ENCODE peak calls at places on chromosome 20, in four cellular contexts. F is A549, D is psoas muscle, Y is mucosa of descending colon. T is an unnamed sample.

GRCh38 chr20:35288325-35289060 is 3.7 kb downstream of the FAM83C start:
- DNase-seq in Y (peak), D (no peak), F (no peak), T (no peak)

GRCh38 chr20:57428611-57429496 is 37.7 kb downstream of the RBM38 start:
- DNase-seq in F (no peak), Y (peak), D (no peak), T (no peak)

GRCh38 chr20:18857640-18858039 is 44.1 kb downstream of the SCP2D1 start:
- DNase-seq in D (no peak), Y (no peak), F (peak), T (no peak)

GRCh38 chr20:50980851-50981713 is 22.5 kb downstream of the MOCS3 start:
- DNase-seq in Y (peak), F (peak), D (peak), T (peak)

GRCh38 chr20:53352727-53353440 is 240.8 kb downstream of the ZNF217 start:
- DNase-seq in D (no peak), Y (no peak), F (no peak), T (no peak)

GRCh38 chr20:6029538-6029937 is 24.3 kb downstream of the LRRN4 start:
- DNase-seq in D (no peak), Y (no peak), F (no peak), T (no peak)

GRCh38 chr20:53801609-53802370 is 208.2 kb upstream of the ZNF217 start:
- DNase-seq in F (no peak), Y (peak), D (no peak), T (no peak)

GRCh38 chr20:48191200-48191599 is 405.9 kb upstream of the SULF2 start:
- DNase-seq in Y (no peak), F (no peak), D (no peak), T (no peak)

GRCh38 chr20:13494019-13494418 is 144.7 kb downstream of the TASP1 start:
- DNase-seq in F (no peak), D (no peak), Y (no peak), T (no peak)

GRCh38 chr20:1851396-1851795 is 43.8 kb upstream of the SIRPA start:
- DNase-seq in Y (no peak), D (no peak), F (no peak), T (no peak)

GRCh38 chr20:1509237-1509636 is 18.0 kb upstream of the SIRPB2 start:
- DNase-seq in Y (no peak), F (peak), D (no peak), T (no peak)

GRCh38 chr20:5482791-5483190 is 166.0 kb upstream of the PROKR2 start:
- DNase-seq in F (no peak), D (no peak), Y (no peak), T (no peak)

GRCh38 chr20:4920131-4920530 is 81.2 kb downstream of the SLC23A2 start:
- DNase-seq in D (no peak), F (no peak), Y (no peak), T (no peak)

GRCh38 chr20:9203081-9203447 is 134.2 kb downstream of the PLCB4 start:
- DNase-seq in Y (no peak), F (peak), D (no peak), T (no peak)

GRCh38 chr20:47251154-47252020 is 105.1 kb downstream of the ZMYND8 start:
- DNase-seq in F (no peak), D (no peak), Y (peak), T (no peak)

GRCh38 chr20:45963059-45964011 is 8.7 kb downstream of the ZNF335 start:
- DNase-seq in D (no peak), Y (no peak), F (peak), T (no peak)

GRCh38 chr20:51560550-51561307 is 18.2 kb upstream of the NFATC2 start:
- DNase-seq in F (no peak), Y (no peak), D (no peak), T (no peak)

GRCh38 chr20:2509468-2509781 is 710 bp upstream of the ZNF343 start:
- DNase-seq in D (no peak), Y (no peak), F (no peak), T (no peak)

GRCh38 chr20:48722737-48723191 is 105.0 kb downstream of the PREX1 start:
- DNase-seq in D (no peak), Y (peak), F (peak), T (no peak)

GRCh38 chr20:33788351-33789049 is 22.6 kb upstream of the CHMP4B start:
- DNase-seq in Y (peak), F (no peak), D (no peak), T (no peak)

GRCh38 chr20:18001131-18001921 is 32.5 kb downstream of the MGME1 start:
- DNase-seq in F (peak), D (peak), Y (no peak), T (no peak)

GRCh38 chr20:25258828-25259227 is 10.9 kb downstream of the PYGB start:
- DNase-seq in Y (no peak), D (no peak), F (no peak), T (no peak)

GRCh38 chr20:25258463-25258805 is 10.5 kb downstream of the PYGB start:
- DNase-seq in F (no peak), Y (no peak), D (no peak), T (no peak)

GRCh38 chr20:25257756-25258462 is 10.0 kb downstream of the PYGB start:
- DNase-seq in Y (no peak), D (no peak), F (no peak), T (no peak)

GRCh38 chr20:25259358-25259757 is 11.5 kb downstream of the PYGB start:
- DNase-seq in D (no peak), F (no peak), Y (no peak), T (no peak)

GRCh38 chr20:25259788-25260254 is 11.9 kb downstream of the PYGB start:
- DNase-seq in Y (peak), D (no peak), F (no peak), T (no peak)
- TF ChIP-seq CTCF in Y (no peak), D (no peak), F (no peak), T (no peak)

GRCh38 chr20:39880890-39881289 is 808.1 kb downstream of the MAFB start:
- DNase-seq in F (peak), D (no peak), Y (no peak), T (no peak)
- TF ChIP-seq CTCF in F (no peak), D (no peak), Y (no peak), T (no peak)

GRCh38 chr20:59936409-59936808 is 3.0 kb upstream of the SYCP2 start:
- DNase-seq in D (no peak), Y (no peak), F (no peak), T (no peak)
- TF ChIP-seq CTCF in D (no peak), Y (no peak), F (no peak), T (no peak)

GRCh38 chr20:16352751-16353150 is 220.5 kb downstream of the KIF16B start:
- DNase-seq in Y (no peak), F (no peak), D (no peak), T (no peak)
- TF ChIP-seq CTCF in Y (no peak), F (no peak), D (no peak), T (no peak)

GRCh38 chr20:44599715-44600114 is 17.3 kb downstream of the PKIG start:
- DNase-seq in F (no peak), Y (no peak), D (no peak), T (no peak)

GRCh38 chr20:44597516-44597915 is 15.1 kb downstream of the PKIG start:
- DNase-seq in F (no peak), D (no peak), Y (no peak), T (no peak)

GRCh38 chr20:44600301-44600700 is 17.9 kb downstream of the PKIG start:
- DNase-seq in D (no peak), Y (no peak), F (no peak), T (no peak)

GRCh38 chr20:44597930-44598329 is 15.6 kb downstream of the PKIG start:
- DNase-seq in Y (no peak), D (no peak), F (no peak), T (no peak)

GRCh38 chr20:44598413-44599290 is 16.3 kb downstream of the PKIG start:
- DNase-seq in Y (no peak), D (peak), F (no peak), T (no peak)
- TF ChIP-seq CTCF in Y (no peak), D (no peak), F (no peak), T (no peak)

GRCh38 chr20:58472273-58473018 is 42.8 kb downstream of the APCDD1L start:
- DNase-seq in Y (no peak), F (no peak), D (no peak), T (no peak)

GRCh38 chr20:58471835-58472164 is 43.4 kb downstream of the APCDD1L start:
- DNase-seq in F (no peak), D (no peak), Y (no peak), T (no peak)

GRCh38 chr20:58469500-58470129 is 45.6 kb downstream of the APCDD1L start:
- DNase-seq in D (no peak), F (no peak), Y (no peak), T (no peak)

GRCh38 chr20:58470336-58470978 is 44.7 kb downstream of the APCDD1L start:
- DNase-seq in F (no peak), Y (no peak), D (no peak), T (no peak)

DNA sequence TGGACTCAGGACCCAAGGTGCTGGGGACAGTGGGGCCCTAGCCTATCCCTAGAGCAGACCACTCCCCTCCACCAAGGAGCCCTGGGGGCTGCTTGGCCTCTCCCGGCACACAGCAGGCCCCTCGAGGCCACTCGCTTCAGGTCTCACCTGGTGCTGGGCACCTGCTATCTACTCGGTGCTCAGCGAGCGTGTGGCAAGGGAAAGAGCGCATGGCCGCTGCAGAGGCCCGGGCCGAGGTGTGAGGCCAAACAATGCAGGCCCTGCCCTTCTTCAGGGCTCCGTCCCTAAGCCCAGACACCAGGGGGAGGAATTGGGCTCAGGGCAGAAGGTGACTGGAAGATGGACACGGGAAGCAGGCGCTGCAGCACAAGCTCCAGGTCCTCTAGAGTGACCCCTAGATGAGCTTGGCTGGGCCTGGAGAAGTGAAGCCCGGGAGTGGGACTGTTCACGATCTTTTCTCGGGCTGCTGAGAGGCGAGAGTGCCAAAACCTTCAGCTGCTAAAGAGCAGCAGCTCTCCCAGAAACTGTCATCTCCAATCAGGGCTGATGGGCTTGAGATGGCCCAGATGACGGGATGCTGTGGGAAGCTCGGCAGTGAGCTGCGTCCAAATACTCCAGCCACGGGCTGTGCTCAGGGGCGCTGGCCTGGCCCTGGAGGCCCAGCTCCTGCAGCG is 43.9 kb downstream of the APCDD1L start:
- DNase-seq in Y (peak), F (no peak), D (no peak), T (peak)
- TF ChIP-seq CTCF in Y (no peak), F (no peak), D (no peak), T (no peak)

GRCh38 chr20:20864346-20865096 is 152.1 kb upstream of the RALGAPA2 start:
- DNase-seq in D (no peak), F (peak), Y (no peak), T (no peak)
- TF ChIP-seq CTCF in D (peak), F (peak), Y (no peak), T (no peak)

DNA sequence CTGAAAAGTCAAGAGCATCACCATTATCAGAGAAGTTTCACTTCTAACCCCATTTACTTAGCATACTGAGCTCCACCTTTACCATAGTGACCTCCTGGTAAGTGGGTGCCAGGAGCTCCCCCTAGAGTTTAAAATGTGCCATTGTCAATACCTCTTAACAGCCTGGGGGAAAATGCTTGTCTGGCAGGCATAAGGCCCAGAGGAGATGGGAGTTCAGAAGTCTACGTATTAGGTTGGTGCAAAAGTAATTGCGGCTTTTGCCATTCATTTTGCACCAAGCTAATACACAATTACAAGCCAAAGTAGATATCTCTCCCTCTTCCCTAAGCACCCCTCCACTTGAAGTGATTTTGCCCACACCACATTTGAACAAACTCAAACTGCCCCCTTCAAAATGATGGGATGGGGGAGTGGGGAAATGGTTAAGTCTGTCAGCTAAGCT is 919.0 kb downstream of the KIF16B start:
- DNase-seq in F (peak), D (no peak), Y (no peak), T (no peak)
- TF ChIP-seq CTCF in F (peak), D (peak), Y (peak), T (peak)

DNA sequence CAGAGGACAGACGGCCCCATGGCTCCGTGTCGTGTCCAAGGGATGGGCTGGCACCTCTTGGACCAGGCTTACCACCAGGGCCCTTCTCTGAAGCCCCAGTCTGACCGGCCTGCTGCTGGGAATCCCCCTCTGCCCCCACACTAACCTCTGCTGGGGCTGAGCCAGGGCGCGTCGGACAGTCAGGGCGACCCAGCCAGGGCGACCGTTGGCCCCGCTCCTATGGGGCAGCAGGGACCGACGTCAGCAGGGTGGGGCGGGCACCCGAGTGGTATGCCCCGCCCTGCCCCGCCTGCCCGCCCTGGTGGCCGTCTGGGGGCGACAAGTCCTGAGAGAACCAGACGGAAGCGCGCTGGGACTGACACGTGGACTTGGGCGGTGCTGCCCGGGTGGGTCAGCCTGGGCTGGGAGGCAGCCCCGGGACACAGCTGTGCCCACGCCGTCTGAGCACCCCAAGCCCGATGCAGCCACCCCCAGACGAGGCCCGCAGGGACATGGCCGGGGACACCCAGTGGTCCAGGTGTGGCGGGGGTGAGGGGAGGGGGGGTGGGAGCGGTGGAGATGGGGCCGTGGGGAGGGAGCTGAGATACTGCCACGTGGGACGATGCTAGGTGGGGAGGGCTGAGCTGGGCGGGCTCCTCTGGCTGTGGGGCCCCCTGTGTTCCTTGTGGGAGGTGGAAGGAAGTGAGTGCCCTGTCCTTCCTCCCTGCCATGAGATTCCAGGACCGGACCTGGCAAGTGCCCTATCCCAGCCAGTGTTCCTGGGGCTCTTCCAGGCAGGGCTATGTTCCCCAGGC is at the start of gene SLC17A9:
- DNase-seq in D (peak), Y (peak), F (no peak), T (no peak)
- TF ChIP-seq CTCF in D (no peak), Y (no peak), F (no peak), T (no peak)

GRCh38 chr20:36465109-36466080 is 75.9 kb upstream of the MYL9 start:
- DNase-seq in F (peak), D (peak), Y (peak), T (no peak)
- TF ChIP-seq CTCF in F (no peak), D (no peak), Y (no peak), T (no peak)

T was measured in mesothelial cell of epicardium.